ENCODE peak calls at places on chromosomes 12 and 14, in five cellular contexts. L, R, N, Q and H are unnamed samples.

GRCh38 chr12:104828015-104828414 is 130.1 kb downstream of the SLC41A2 start:
- DNase-seq in N (no peak), R (no peak), Q (no peak), L (no peak), H (no peak)

GRCh38 chr12:66014818-66015217 is 115.7 kb downstream of the LLPH start:
- DNase-seq in Q (no peak), R (no peak), N (no peak), L (no peak), H (no peak)

GRCh38 chr12:32516230-32516629 is 116.9 kb downstream of the FGD4 start:
- DNase-seq in N (no peak), L (no peak), R (no peak), Q (no peak), H (no peak)

GRCh38 chr12:110533607-110534006 is 31.5 kb downstream of the RAD9B start:
- DNase-seq in R (no peak), L (no peak), N (no peak), Q (no peak), H (no peak)

GRCh38 chr12:110421159-110421661 is 17.7 kb upstream of the ANAPC7 start:
- DNase-seq in Q (no peak), N (no peak), L (no peak), R (no peak), H (no peak)

GRCh38 chr14:39140170-39140569 is 26.0 kb downstream of the GEMIN2 start:
- DNase-seq in N (no peak), R (no peak), Q (no peak), L (no peak), H (no peak)

GRCh38 chr14:68975667-68976066 is 3.4 kb downstream of the ACTN1 start:
- DNase-seq in N (peak), R (no peak), Q (no peak), L (no peak), H (no peak)

GRCh38 chr14:45249847-45250575 is 3.0 kb downstream of the MIS18BP1 start:
- DNase-seq in R (no peak), N (peak), L (peak), Q (no peak), H (no peak)

GRCh38 chr14:90393966-90394365 is 2.9 kb upstream of the CALM1 start:
- DNase-seq in N (no peak), R (no peak), L (no peak), Q (no peak), H (no peak)

GRCh38 chr14:20418501-20418909 is 5.2 kb upstream of the TEP1 start:
- DNase-seq in Q (no peak), N (no peak), R (no peak), L (no peak), H (no peak)

GRCh38 chr12:97944576-97944975 is 482.0 kb downstream of the RMST start:
- DNase-seq in N (no peak), L (no peak), R (no peak), Q (no peak), H (no peak)

GRCh38 chr12:109523071-109523470 is 45.6 kb downstream of the UBE3B start:
- DNase-seq in Q (no peak), L (no peak), R (no peak), N (no peak), H (no peak)

GRCh38 chr12:1533205-1533601 is 61.2 kb downstream of the FBXL14 start:
- DNase-seq in R (no peak), Q (no peak), N (no peak), L (no peak), H (no peak)

GRCh38 chr14:78673845-78674244 is 503.7 kb downstream of the NRXN3 start:
- DNase-seq in Q (no peak), L (no peak), R (no peak), N (no peak), H (no peak)
- TF ChIP-seq CTCF in Q (no peak), L (no peak), R (no peak), N (no peak), H (no peak)

GRCh38 chr12:9122166-9122609 is 6.5 kb upstream of the A2M start:
- DNase-seq in N (no peak), Q (no peak), R (no peak), L (no peak), H (no peak)
- H3K27ac ChIP-seq in N (no peak), Q (no peak), R (no peak), L (no peak), H (no peak)

DNA sequence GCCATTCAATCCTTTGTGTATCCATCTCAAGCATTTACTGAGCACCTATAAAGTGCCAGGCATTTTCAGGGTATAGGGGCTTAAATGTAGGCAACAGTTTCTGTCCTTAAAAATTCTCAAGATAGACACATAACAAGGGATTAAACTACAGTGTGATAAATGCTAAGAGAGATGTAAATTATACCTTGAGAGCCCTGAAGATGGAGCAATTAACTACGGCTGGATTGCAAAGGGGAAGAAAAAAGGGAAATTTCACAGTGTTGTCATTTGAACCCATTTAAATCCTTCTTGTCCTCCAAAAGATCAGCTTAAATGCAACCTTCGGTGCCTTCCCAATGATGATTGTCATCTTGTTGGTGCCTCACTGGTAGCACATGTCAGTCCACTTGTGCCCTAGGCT is 11.5 kb upstream of the IL26 start:
- DNase-seq in N (no peak), R (no peak), Q (no peak), L (no peak), H (no peak)
- H3K4me3 ChIP-seq in N (no peak), R (peak), Q (no peak), L (peak), H (peak)

GRCh38 chr14:59583755-59584154 is 7.1 kb upstream of the CCDC175 start:
- DNase-seq in N (peak), Q (no peak), R (no peak), L (no peak), H (no peak)
- TF ChIP-seq CTCF in N (peak), Q (no peak), R (no peak), L (no peak), H (no peak)

GRCh38 chr14:24425704-24426103 is 3.8 kb downstream of the CBLN3 start:
- DNase-seq in R (no peak), N (peak), Q (no peak), L (no peak), H (no peak)
- H3K27ac ChIP-seq in R (no peak), N (peak), Q (no peak), L (no peak), H (peak)

DNA sequence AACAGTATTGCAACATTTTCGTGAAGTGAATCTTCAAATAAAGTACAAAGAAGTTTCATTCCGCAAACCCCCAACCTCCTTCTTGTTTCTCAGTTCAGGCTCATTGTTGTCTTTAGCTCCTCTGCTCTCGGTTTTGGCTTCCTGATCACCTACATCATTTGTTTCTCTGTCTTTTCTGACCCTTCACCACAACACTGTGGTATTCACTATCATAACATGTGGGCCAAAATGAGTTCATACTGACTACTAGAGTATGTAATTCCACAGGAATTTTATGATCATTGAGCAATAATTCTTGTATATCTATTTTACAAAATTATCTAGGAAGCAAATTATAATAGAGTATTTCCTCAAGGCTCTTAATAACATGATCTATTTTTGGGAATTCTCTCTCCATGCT is 266.8 kb downstream of the ADAMTS20 start:
- DNase-seq in N (peak), Q (no peak), L (no peak), R (no peak), H (no peak)
- H3K4me3 ChIP-seq in N (no peak), Q (no peak), L (no peak), R (no peak), H (no peak)

DNA sequence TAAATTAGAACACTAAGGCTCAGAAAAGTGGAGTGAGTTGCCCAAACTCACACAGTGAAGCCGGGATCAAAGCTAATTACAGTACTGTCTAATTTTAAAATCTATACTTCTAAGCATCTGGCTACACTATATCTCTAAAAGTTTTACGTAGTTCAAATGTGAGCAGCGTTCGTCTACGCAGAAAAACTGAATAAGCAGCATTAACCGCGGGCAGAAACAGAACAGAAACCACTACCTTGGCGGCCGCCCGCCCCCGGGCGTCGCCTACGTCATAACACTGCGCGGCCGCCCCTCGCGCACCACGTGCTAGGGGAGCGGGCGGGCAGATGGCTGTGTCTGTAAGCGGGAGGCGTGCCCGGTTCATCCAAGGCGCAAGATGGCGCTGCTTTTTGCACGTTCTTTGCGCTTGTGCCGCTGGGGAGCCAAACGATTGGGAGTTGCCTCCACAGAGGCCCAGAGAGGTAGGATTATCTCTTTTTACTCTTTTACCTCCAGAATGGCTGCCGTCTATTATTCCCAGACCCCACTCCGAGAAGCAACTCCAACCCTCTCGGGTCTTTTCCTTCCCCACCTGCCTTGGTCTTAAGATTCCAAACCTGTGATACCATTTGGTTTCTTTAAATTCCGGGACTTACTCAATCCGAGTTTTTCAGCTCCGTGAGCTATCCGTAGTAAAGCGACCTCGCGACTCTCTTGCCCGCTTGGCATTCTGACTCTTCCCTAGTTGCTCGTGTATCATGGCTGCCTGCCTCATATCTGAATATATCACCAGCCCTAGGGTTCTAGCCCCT is at the start of gene SPRYD4:
- DNase-seq in R (peak), N (peak), L (peak), Q (peak), H (peak)
- TF ChIP-seq CTCF in R (no peak), N (peak), L (peak), Q (peak), H (no peak)

GRCh38 chr12:26631846-26632245 is 201.1 kb downstream of the ITPR2 start:
- DNase-seq in R (no peak), N (peak), L (no peak), Q (no peak), H (no peak)

GRCh38 chr12:26630546-26631027 is 202.4 kb downstream of the ITPR2 start:
- DNase-seq in L (peak), R (no peak), Q (no peak), N (peak), H (no peak)

GRCh38 chr12:26627335-26627734 is 205.7 kb downstream of the ITPR2 start:
- DNase-seq in Q (no peak), L (no peak), R (no peak), N (no peak), H (no peak)

GRCh38 chr12:26628234-26628633 is 204.8 kb downstream of the ITPR2 start:
- DNase-seq in N (no peak), L (no peak), R (no peak), Q (no peak), H (no peak)

DNA sequence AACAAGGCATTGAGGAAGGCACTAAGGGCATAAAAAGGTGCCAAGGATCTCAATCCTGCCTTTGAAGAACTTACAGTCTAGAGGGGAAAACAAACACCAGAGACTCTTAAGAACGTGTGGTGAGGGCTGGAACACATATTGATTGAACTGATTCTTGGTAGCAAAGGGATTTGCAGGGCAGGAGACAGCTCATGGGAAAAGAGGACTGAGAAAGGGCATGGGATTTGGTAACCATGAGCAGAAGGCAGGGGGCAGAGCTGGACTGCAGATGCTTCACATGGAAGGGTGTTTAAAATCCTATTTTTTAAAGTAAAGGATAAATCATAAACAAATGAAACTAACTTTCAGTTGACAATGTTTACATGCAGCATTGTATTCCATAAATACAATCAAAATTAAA is 203.1 kb downstream of the ITPR2 start:
- DNase-seq in N (peak), R (no peak), L (no peak), Q (no peak), H (no peak)
- H3K27ac ChIP-seq in N (peak), R (no peak), L (peak), Q (no peak), H (no peak)

GRCh38 chr12:7638064-7638763 is 27.5 kb downstream of the APOBEC1 start:
- DNase-seq in Q (no peak), L (no peak), R (no peak), N (no peak), H (no peak)

GRCh38 chr12:7642287-7642686 is 23.4 kb downstream of the APOBEC1 start:
- DNase-seq in R (no peak), N (no peak), L (no peak), Q (no peak), H (no peak)

GRCh38 chr12:7642876-7643309 is 22.8 kb downstream of the APOBEC1 start:
- DNase-seq in N (no peak), L (no peak), Q (no peak), R (no peak), H (no peak)

GRCh38 chr12:7637641-7638040 is 28.1 kb downstream of the APOBEC1 start:
- DNase-seq in R (no peak), Q (no peak), N (no peak), L (no peak), H (no peak)

GRCh38 chr12:7638764-7639570 is 26.7 kb downstream of the APOBEC1 start:
- DNase-seq in R (peak), L (peak), N (peak), Q (peak), H (peak)
- H3K4me3 ChIP-seq in R (peak), L (no peak), N (peak), Q (no peak), H (peak)

GRCh38 chr14:104865069-104865630 is at the start of gene CEP170B:
- DNase-seq in Q (no peak), L (no peak), N (no peak), R (peak), H (no peak)
- TF ChIP-seq CTCF in Q (no peak), L (no peak), N (no peak), R (no peak), H (no peak)